ENCODE peak calls at places on chromosome 10, in five cellular contexts. O, V, J, L and P are unnamed samples.

GRCh38 chr10:121952226-121952625 is 22.8 kb downstream of the NSMCE4A start:
- DNase-seq in V (no peak), L (no peak), J (no peak), O (no peak), P (no peak)

GRCh38 chr10:114708717-114709352 is 50.8 kb upstream of the ABLIM1 start:
- DNase-seq in O (no peak), V (no peak), J (no peak), L (no peak), P (no peak)

GRCh38 chr10:117460846-117461765 is 81.4 kb upstream of the EMX2 start:
- DNase-seq in J (no peak), L (no peak), O (no peak), V (peak), P (no peak)

GRCh38 chr10:90111671-90112070 is 410.3 kb downstream of the KIF20B start:
- DNase-seq in L (no peak), O (no peak), V (no peak), J (no peak), P (no peak)

GRCh38 chr10:126955934-126956711 is 50.9 kb downstream of the DOCK1 start:
- DNase-seq in V (no peak), L (no peak), J (no peak), O (no peak), P (no peak)

GRCh38 chr10:114310346-114310745 is 71.3 kb downstream of the VWA2 start:
- DNase-seq in V (no peak), L (no peak), O (no peak), J (no peak), P (no peak)

GRCh38 chr10:71720304-71720672 is 710 bp upstream of the C10orf105 start:
- DNase-seq in O (no peak), V (no peak), J (no peak), L (no peak), P (no peak)

GRCh38 chr10:49577182-49577925 is 32.8 kb upstream of the SLC18A3 start:
- DNase-seq in O (no peak), L (no peak), V (no peak), J (no peak), P (no peak)

GRCh38 chr10:16832351-16833080 is 15.3 kb upstream of the RSU1 start:
- DNase-seq in V (no peak), L (no peak), J (peak), O (peak), P (no peak)

GRCh38 chr10:20963721-20964595 is 66.8 kb upstream of the NEBL start:
- DNase-seq in J (no peak), O (no peak), V (no peak), L (no peak), P (no peak)

GRCh38 chr10:119395287-119396007 is 147.1 kb downstream of the RGS10 start:
- DNase-seq in V (no peak), L (peak), O (no peak), J (no peak), P (peak)

GRCh38 chr10:133131754-133132710 is 28.0 kb upstream of the KNDC1 start:
- DNase-seq in L (no peak), O (no peak), J (no peak), V (no peak), P (no peak)

GRCh38 chr10:75115137-75115536 is 3.7 kb downstream of the SAMD8 start:
- DNase-seq in J (no peak), L (no peak), V (no peak), O (no peak), P (peak)

GRCh38 chr10:99235872-99236626 is 397 bp upstream of the HPSE2 start:
- DNase-seq in O (no peak), J (no peak), V (no peak), L (no peak), P (no peak)

GRCh38 chr10:29916669-29917068 is 142.7 kb downstream of the JCAD start:
- DNase-seq in L (no peak), J (no peak), V (no peak), O (no peak), P (peak)

GRCh38 chr10:15370212-15370740 is 813 bp downstream of the FAM171A1 start:
- DNase-seq in V (no peak), J (no peak), L (peak), O (peak), P (no peak)

GRCh38 chr10:114073787-114074186 is 30.1 kb downstream of the ADRB1 start:
- DNase-seq in V (no peak), O (no peak), J (no peak), L (no peak), P (no peak)

GRCh38 chr10:19922236-19922963 is 106.2 kb downstream of the PLXDC2 start:
- DNase-seq in V (peak), L (no peak), J (peak), O (peak), P (no peak)

GRCh38 chr10:131899695-131900349 is 986 bp upstream of the PPP2R2D start:
- DNase-seq in L (no peak), O (no peak), V (no peak), J (no peak), P (no peak)

GRCh38 chr10:59905066-59905734 is 1.2 kb downstream of the CCDC6 start:
- DNase-seq in L (peak), J (peak), O (peak), V (no peak), P (peak)

GRCh38 chr10:100874702-100875483 is 37.9 kb upstream of the SLF2 start:
- DNase-seq in V (no peak), J (no peak), L (no peak), O (no peak), P (no peak)

GRCh38 chr10:19706904-19707303 is 109.3 kb upstream of the PLXDC2 start:
- DNase-seq in J (no peak), V (no peak), L (no peak), O (no peak), P (no peak)

GRCh38 chr10:75011221-75011620 is 100.2 kb upstream of the SAMD8 start:
- DNase-seq in O (no peak), L (no peak), V (no peak), J (no peak), P (no peak)

GRCh38 chr10:61016007-61016406 is 72.0 kb upstream of the RHOBTB1 start:
- DNase-seq in V (no peak), J (no peak), O (no peak), L (no peak), P (no peak)

GRCh38 chr10:122561212-122561611 is 658 bp downstream of the DMBT1 start:
- DNase-seq in J (no peak), O (no peak), L (no peak), V (no peak), P (no peak)

GRCh38 chr10:5975641-5976473 is 1.5 kb downstream of the IL15RA start:
- DNase-seq in L (no peak), O (no peak), J (peak), V (peak), P (peak)

GRCh38 chr10:112122827-112123226 is 60.7 kb downstream of the GPAM start:
- DNase-seq in L (no peak), O (no peak), V (no peak), J (no peak), P (no peak)

GRCh38 chr10:132225849-132226205 is 39.1 kb downstream of the DPYSL4 start:
- DNase-seq in J (no peak), L (peak), O (no peak), V (no peak), P (no peak)

GRCh38 chr10:62046522-62047239 is 145.2 kb downstream of the ARID5B start:
- DNase-seq in O (no peak), V (no peak), J (no peak), L (no peak), P (no peak)

GRCh38 chr10:118423800-118424479 is 81.8 kb upstream of the FAM204A start:
- DNase-seq in J (no peak), O (peak), L (peak), V (peak), P (peak)

GRCh38 chr10:22003111-22003963 is at the start of gene DNAJC1:
- DNase-seq in V (peak), O (peak), J (peak), L (peak), P (peak)

GRCh38 chr10:112465299-112465882 is 18.4 kb downstream of the VTI1A start:
- DNase-seq in O (no peak), V (no peak), L (no peak), J (no peak), P (no peak)

GRCh38 chr10:200405-200804 is 65.2 kb downstream of the ZMYND11 start:
- DNase-seq in O (no peak), J (no peak), V (no peak), L (no peak), P (no peak)

GRCh38 chr10:52466464-52466863 is 152.4 kb downstream of the DKK1 start:
- DNase-seq in O (no peak), V (no peak), L (no peak), J (no peak), P (no peak)

GRCh38 chr10:95503012-95503411 is 58.2 kb downstream of the SORBS1 start:
- DNase-seq in O (no peak), J (no peak), V (no peak), L (no peak), P (no peak)

DNA sequence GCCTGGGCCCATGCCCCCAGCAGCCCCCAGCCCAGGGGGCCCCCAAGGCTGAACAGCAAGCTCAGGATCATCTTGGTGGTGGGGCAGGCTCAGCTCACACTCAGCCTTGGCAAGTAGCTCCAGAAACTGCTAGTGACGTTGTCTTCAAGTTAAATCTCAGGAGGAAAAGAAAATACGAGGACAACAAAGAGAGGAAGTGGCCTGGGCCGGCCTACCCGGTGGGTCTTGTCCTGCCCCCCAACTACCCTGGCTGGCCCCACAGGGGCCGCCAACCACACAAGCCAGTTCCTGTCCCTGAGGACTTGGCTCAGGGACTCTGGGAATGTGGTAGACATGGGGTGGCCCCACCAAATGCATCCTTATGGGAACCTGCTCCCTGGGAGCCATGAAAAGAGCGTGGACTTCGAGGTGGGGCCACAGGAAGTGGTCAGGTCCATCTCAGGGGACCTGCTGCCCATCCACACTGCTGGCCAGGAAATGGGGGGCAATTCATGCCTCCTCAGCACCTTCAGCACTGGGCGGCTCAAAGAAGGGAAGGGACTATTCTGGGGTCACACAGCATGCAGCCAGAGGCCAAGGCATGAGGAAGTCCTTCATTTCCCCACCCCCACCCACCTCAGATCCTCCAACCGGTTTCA is at the start of gene MMRN2:
- DNase-seq in J (no peak), L (peak), O (no peak), V (no peak), P (no peak)
- TF ChIP-seq POLR2A in J (no peak), L (peak), O (no peak), V (no peak), P (no peak)

DNA sequence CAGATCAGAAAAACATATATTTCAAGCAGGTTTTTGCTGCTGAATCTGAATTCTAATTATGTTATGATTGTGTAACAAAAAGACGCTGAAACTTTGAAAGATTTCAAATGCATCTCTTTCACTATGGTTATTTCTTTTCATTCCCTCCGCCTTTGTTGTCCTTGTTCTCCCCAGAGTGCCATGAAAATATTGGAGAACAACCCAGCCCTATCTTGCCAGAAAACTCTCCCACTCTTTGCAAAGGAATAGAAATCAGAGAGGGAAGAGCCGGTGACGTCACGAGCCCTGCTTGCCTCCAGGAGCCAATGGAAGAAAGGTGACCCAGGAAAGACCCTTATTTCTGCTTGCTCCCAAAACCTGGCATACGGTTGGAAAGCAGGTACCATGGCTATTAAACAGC is 3.4 kb downstream of the GFRA1 start:
- DNase-seq in L (no peak), O (no peak), J (no peak), V (no peak), P (peak)
- H3K4me3 ChIP-seq in L (no peak), O (no peak), J (no peak), V (no peak), P (no peak)

GRCh38 chr10:94315975-94316464 is 46.7 kb downstream of the NOC3L start:
- DNase-seq in O (no peak), L (no peak), J (no peak), V (no peak), P (no peak)
- TF ChIP-seq POLR2A in O (no peak), L (no peak), J (no peak), V (no peak), P (no peak)

GRCh38 chr10:87866575-87866974 is 3.1 kb downstream of the PTEN start:
- DNase-seq in V (no peak), L (no peak), O (no peak), J (no peak), P (no peak)

GRCh38 chr10:87868277-87868676 is 4.9 kb downstream of the PTEN start:
- DNase-seq in J (no peak), L (no peak), V (no peak), O (no peak), P (no peak)

GRCh38 chr10:87870154-87870553 is 6.7 kb downstream of the PTEN start:
- DNase-seq in J (no peak), V (no peak), L (no peak), O (no peak), P (no peak)

GRCh38 chr10:87865201-87866025 is 2.0 kb downstream of the PTEN start:
- DNase-seq in L (no peak), V (no peak), J (no peak), O (no peak), P (no peak)

DNA sequence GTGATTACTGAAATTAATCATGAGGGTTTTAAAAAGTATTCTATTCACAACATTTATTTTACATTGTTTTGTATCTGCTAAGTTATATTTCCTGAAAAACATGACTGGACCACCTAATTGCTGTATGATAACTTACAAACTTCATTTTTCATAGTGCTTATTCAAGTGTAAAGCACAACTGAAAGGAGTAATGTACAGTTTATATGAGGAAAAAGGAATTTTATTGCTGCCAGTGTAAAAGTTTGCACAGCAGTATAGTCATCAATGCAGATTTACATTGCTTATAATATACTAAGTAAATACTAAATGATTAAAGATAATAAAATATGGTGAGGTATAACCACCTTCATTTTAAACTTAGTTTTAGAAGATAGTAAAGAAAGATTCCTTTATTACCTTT is 4.0 kb downstream of the PTEN start:
- DNase-seq in V (no peak), J (no peak), O (no peak), L (no peak), P (no peak)
- H3K4me3 ChIP-seq in V (no peak), J (peak), O (peak), L (peak), P (peak)

GRCh38 chr10:18649364-18649959 is 1.9 kb downstream of the NSUN6 start:
- DNase-seq in L (no peak), V (no peak), J (no peak), O (no peak), P (no peak)

GRCh38 chr10:18650618-18651017 is 769 bp downstream of the NSUN6 start:
- DNase-seq in L (no peak), O (no peak), V (no peak), J (no peak), P (no peak)

GRCh38 chr10:18647945-18648344 is 3.4 kb downstream of the NSUN6 start:
- DNase-seq in O (no peak), V (no peak), J (no peak), L (no peak), P (no peak)

GRCh38 chr10:18653112-18653511 is 1.7 kb upstream of the NSUN6 start:
- DNase-seq in V (no peak), L (no peak), J (no peak), O (no peak), P (no peak)

GRCh38 chr10:18651324-18652007 is at the start of gene NSUN6:
- DNase-seq in L (peak), O (peak), V (peak), J (peak), P (peak)
- TF ChIP-seq POLR2A in L (peak), O (peak), V (no peak), J (peak), P (peak)